ENCODE peak calls at places on chromosomes 12 and 14, in six cellular contexts. L is fibroblast of villous mesenchyme, C is cardiac muscle cell, M is HepG2, J is lung, G is foreskin fibroblast. K is an unnamed sample.

GRCh38 chr12:22978962-22979361 is 354.0 kb downstream of the ETNK1 start:
- DNase-seq in J (no peak), M (no peak), G (peak), C (no peak), L (peak), K (peak)

GRCh38 chr12:106651552-106651951 is 68.7 kb downstream of the RFX4 start:
- DNase-seq in M (no peak), G (no peak), J (no peak), C (no peak), L (no peak), K (no peak)

GRCh38 chr12:117854339-117855012 is 114.3 kb downstream of the KSR2 start:
- DNase-seq in G (peak), L (peak), C (peak), M (peak), J (peak), K (peak)

GRCh38 chr14:77027538-77028383 is 747 bp downstream of the IRF2BPL start:
- DNase-seq in L (peak), J (peak), M (no peak), C (peak), G (peak), K (peak)

GRCh38 chr12:13799574-13799973 is 181.8 kb downstream of the GRIN2B start:
- DNase-seq in G (no peak), M (no peak), J (no peak), L (no peak), C (no peak), K (no peak)

GRCh38 chr14:101780887-101781239 is 19.4 kb downstream of the PPP2R5C start:
- DNase-seq in L (no peak), J (no peak), C (peak), G (no peak), M (no peak), K (no peak)

GRCh38 chr14:94054401-94054800 is 26.6 kb downstream of the DDX24 start:
- DNase-seq in G (no peak), J (peak), M (no peak), L (no peak), C (no peak), K (no peak)

GRCh38 chr14:76500011-76500410 is 124.1 kb downstream of the ESRRB start:
- DNase-seq in L (no peak), C (no peak), J (no peak), G (peak), M (no peak), K (no peak)

GRCh38 chr12:9870311-9870866 is 1.2 kb upstream of the CLEC2B start:
- DNase-seq in M (no peak), G (no peak), L (peak), C (no peak), J (no peak), K (peak)

GRCh38 chr14:66403183-66403582 is 83.0 kb upstream of the CCDC196 start:
- DNase-seq in L (peak), C (no peak), M (peak), J (no peak), G (peak), K (peak)

GRCh38 chr12:98343002-98343567 is 172.3 kb upstream of the TMPO start:
- DNase-seq in C (no peak), G (no peak), L (no peak), M (no peak), J (no peak), K (no peak)

GRCh38 chr14:101235042-101235871 is 326.0 kb upstream of the DIO3 start:
- DNase-seq in G (peak), L (peak), C (peak), M (peak), J (peak), K (peak)

GRCh38 chr14:99745307-99745951 is 47.8 kb upstream of the EML1 start:
- DNase-seq in M (no peak), C (no peak), G (peak), J (no peak), L (peak), K (no peak)

GRCh38 chr14:102829106-102829505 is 51.9 kb downstream of the TRAF3 start:
- DNase-seq in M (no peak), J (no peak), C (no peak), L (peak), G (no peak), K (peak)

GRCh38 chr14:68619805-68620574 is 172.9 kb downstream of the ZFP36L1 start:
- DNase-seq in M (peak), G (peak), L (peak), C (peak), J (no peak), K (peak)

GRCh38 chr14:52078093-52078492 is 9.2 kb upstream of the NID2 start:
- DNase-seq in J (no peak), G (peak), C (no peak), M (no peak), L (no peak), K (peak)

GRCh38 chr14:52079239-52079956 is 10.5 kb upstream of the NID2 start:
- DNase-seq in L (peak), J (no peak), C (no peak), M (peak), G (no peak), K (peak)

GRCh38 chr14:52076334-52076733 is 7.5 kb upstream of the NID2 start:
- DNase-seq in C (no peak), M (no peak), L (no peak), J (no peak), G (peak), K (peak)

GRCh38 chr14:52078721-52079120 is 9.9 kb upstream of the NID2 start:
- DNase-seq in M (no peak), J (no peak), G (no peak), L (no peak), C (no peak), K (no peak)

GRCh38 chr14:52077261-52077984 is 8.6 kb upstream of the NID2 start:
- DNase-seq in J (no peak), M (no peak), L (no peak), C (no peak), G (no peak), K (no peak)
- H3K4me3 ChIP-seq in J (no peak), M (no peak), L (no peak), C (no peak), G (no peak), K (no peak)

GRCh38 chr12:2588345-2588744 is 206.4 kb upstream of the FKBP4 start:
- DNase-seq in C (no peak), G (no peak), M (no peak), J (no peak), L (no peak), K (no peak)
- TF ChIP-seq CTCF in C (no peak), G (no peak), M (no peak), J (no peak), L (no peak), K (no peak)

GRCh38 chr12:6372403-6373003 is 2.9 kb downstream of the SCNN1A start:
- DNase-seq in L (peak), M (peak), G (peak), C (no peak), J (peak), K (peak)

GRCh38 chr12:6370576-6370935 is 4.8 kb downstream of the SCNN1A start:
- DNase-seq in M (no peak), G (no peak), C (no peak), L (no peak), J (no peak), K (no peak)

GRCh38 chr12:6369916-6370575 is 5.3 kb downstream of the SCNN1A start:
- DNase-seq in G (no peak), C (no peak), M (no peak), J (no peak), L (peak), K (no peak)

GRCh38 chr12:6373022-6373787 is 2.2 kb downstream of the SCNN1A start:
- DNase-seq in M (no peak), G (no peak), C (no peak), L (no peak), J (no peak), K (no peak)

GRCh38 chr12:6370994-6371754 is 4.2 kb downstream of the SCNN1A start:
- DNase-seq in J (peak), L (peak), M (peak), G (peak), C (no peak), K (peak)
- H3K4me3 ChIP-seq in J (no peak), L (no peak), M (peak), G (no peak), C (no peak), K (no peak)

DNA sequence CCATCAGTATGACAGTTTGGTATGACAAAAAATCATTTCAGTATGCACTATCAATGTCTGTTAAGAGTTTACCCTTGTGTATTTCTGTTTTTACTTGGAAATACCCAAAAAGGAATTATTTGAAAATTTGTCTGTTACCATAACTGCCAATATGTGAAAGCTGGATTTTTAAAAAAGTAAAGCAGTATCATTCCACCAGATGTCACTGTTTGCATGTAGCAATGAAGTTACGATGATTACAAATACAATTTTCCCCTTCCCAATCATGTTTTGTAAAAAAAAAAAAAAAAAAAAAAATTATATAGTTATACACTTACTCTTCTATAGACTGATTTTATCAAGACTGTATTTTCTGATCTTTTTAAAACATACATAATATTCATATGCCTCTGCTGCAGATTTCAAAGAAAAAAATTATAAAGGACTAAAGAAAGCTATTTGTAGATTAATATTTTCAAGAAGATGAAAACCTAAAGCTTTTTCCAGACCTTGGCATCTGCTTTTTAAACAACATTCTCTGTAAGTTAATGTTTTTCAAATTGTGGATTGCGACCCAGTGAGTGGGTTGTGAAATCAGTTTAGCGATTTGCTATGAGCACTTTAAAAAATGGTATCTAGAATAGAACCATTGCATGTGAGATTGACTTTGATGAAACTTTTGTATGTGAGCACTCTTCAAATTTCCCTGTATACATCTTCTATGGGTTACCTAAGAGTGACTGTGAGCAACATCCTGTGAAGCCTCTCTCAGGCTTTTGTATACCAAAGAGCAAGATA is 114.2 kb downstream of the TTC6 start:
- DNase-seq in C (no peak), M (peak), L (peak), G (peak), J (no peak), K (peak)
- TF ChIP-seq CTCF in C (peak), M (peak), L (peak), G (peak), J (no peak), K (peak)

K was measured in fibroblast of pulmonary artery.